ENCODE peak calls at places on chromosome 11, in four cellular contexts. D is HepG2, R is K562, U is H1. W is an unnamed sample.

GRCh38 chr11:107859459-107860239 is 1.1 kb upstream of the SLC35F2 start:
- DNase-seq in D (no peak), R (no peak), U (no peak), W (peak; percentile 47)

GRCh38 chr11:33719587-33719986 is 16.6 kb downstream of the CD59 start:
- DNase-seq in D (no peak), R (no peak), U (no peak), W (no peak)

GRCh38 chr11:65423516-65424199 is 1.1 kb downstream of the NEAT1 start:
- DNase-seq in D (no peak), R (no peak), U (no peak), W (no peak)

GRCh38 chr11:125314264-125315087 is 149.9 kb downstream of the PKNOX2 start:
- DNase-seq in D (no peak), R (no peak), U (no peak), W (no peak)

GRCh38 chr11:128587415-128587814 is at the start of gene ETS1:
- DNase-seq in D (no peak), R (no peak), U (no peak), W (no peak)

GRCh38 chr11:64713031-64713780 is 9.8 kb downstream of the NRXN2 start:
- DNase-seq in D (no peak), R (peak; percentile 27), U (no peak), W (peak; percentile 79)

GRCh38 chr11:130785376-130786110 is 130.7 kb downstream of the SNX19 start:
- DNase-seq in D (no peak), R (no peak), U (no peak), W (peak; percentile 72)

GRCh38 chr11:848380-848931 is 5.8 kb downstream of the TSPAN4 start:
- DNase-seq in D (no peak), R (peak; percentile 67), U (no peak), W (peak; percentile 88)

GRCh38 chr11:31810779-31811647 is at the start of gene PAX6:
- DNase-seq in D (peak; percentile 51), R (peak; percentile 57), U (no peak), W (peak; percentile 79)

GRCh38 chr11:66883021-66883968 is 26.4 kb downstream of the LRFN4 start:
- DNase-seq in D (peak; percentile 45), R (peak; percentile 64), U (no peak), W (no peak)

GRCh38 chr11:70660059-70660888 is 261.9 kb downstream of the CTTN start:
- DNase-seq in D (no peak), R (no peak), U (no peak), W (no peak)

GRCh38 chr11:121391914-121392313 is 60.2 kb upstream of the SORL1 start:
- DNase-seq in D (no peak), R (no peak), U (no peak), W (peak; percentile 43)

GRCh38 chr11:69422645-69423044 is 58.8 kb upstream of the LINC01488 start:
- DNase-seq in D (no peak), R (no peak), U (no peak), W (no peak)

GRCh38 chr11:20584093-20584774 is 15.2 kb upstream of the SLC6A5 start:
- DNase-seq in D (peak; percentile 7), R (no peak), U (no peak), W (no peak)

GRCh38 chr11:122656073-122656630 is 630 bp downstream of the UBASH3B start:
- DNase-seq in D (no peak), R (peak; percentile 55), U (no peak), W (peak; percentile 73)

GRCh38 chr11:11471196-11471595 is 118.1 kb upstream of the CSNK2A3 start:
- DNase-seq in D (no peak), R (no peak), U (no peak), W (no peak)

GRCh38 chr11:64918056-64918455 is 1.0 kb upstream of the ATG2A start:
- DNase-seq in D (peak; percentile 16), R (no peak), U (no peak), W (no peak)

GRCh38 chr11:111526501-111526900 is 11.9 kb downstream of the HOATZ start:
- DNase-seq in D (no peak), R (no peak), U (no peak), W (no peak)

GRCh38 chr11:72828081-72828567 is 13.9 kb downstream of the ATG16L2 start:
- DNase-seq in D (no peak), R (no peak), U (no peak), W (no peak)

GRCh38 chr11:4127357-4127756 is 32.8 kb downstream of the RRM1 start:
- DNase-seq in D (no peak), R (no peak), U (no peak), W (no peak)

GRCh38 chr11:4626207-4627105 is 10.8 kb upstream of the OR51D1 start:
- DNase-seq in D (peak; percentile 45), R (peak; percentile 63), U (no peak), W (peak; percentile 85)

GRCh38 chr11:127110542-127110941 is 110.0 kb upstream of the KIRREL3 start:
- DNase-seq in D (no peak), R (no peak), U (no peak), W (no peak)

GRCh38 chr11:65485820-65486219 is 13.0 kb upstream of the MALAT1 start:
- DNase-seq in D (no peak), R (no peak), U (no peak), W (no peak)

GRCh38 chr11:12769834-12770345 is 95.7 kb downstream of the TEAD1 start:
- DNase-seq in D (no peak), R (no peak), U (no peak), W (peak; percentile 34)

GRCh38 chr11:71421392-71421950 is 26.7 kb downstream of the DHCR7 start:
- DNase-seq in D (no peak), R (no peak), U (no peak), W (no peak)

GRCh38 chr11:115613986-115614625 is 109.9 kb upstream of the CADM1 start:
- DNase-seq in D (peak; percentile 12), R (no peak), U (no peak), W (no peak)

GRCh38 chr11:78647266-78647915 is 72.7 kb upstream of the NARS2 start:
- DNase-seq in D (no peak), R (peak; percentile 1), U (no peak), W (no peak)

GRCh38 chr11:75072582-75072981 is 24.1 kb downstream of the OR2AT4 start:
- DNase-seq in D (peak; percentile 53), R (no peak), U (no peak), W (no peak)

GRCh38 chr11:75350743-75351540 is 519 bp downstream of the ARRB1 start:
- DNase-seq in D (no peak), R (peak; percentile 62), U (no peak), W (peak; percentile 60)

GRCh38 chr11:119087747-119088241 is 3.1 kb downstream of the HMBS start:
- DNase-seq in D (no peak), R (peak; percentile 88), U (no peak), W (no peak)

GRCh38 chr11:108685419-108686161 is 20.7 kb downstream of the DDX10 start:
- DNase-seq in D (no peak), R (no peak), U (no peak), W (no peak)

GRCh38 chr11:121225402-121225801 is 67.2 kb upstream of the SC5D start:
- DNase-seq in D (no peak), R (no peak), U (no peak), W (no peak)

GRCh38 chr11:69899957-69900821 is 81.0 kb upstream of the FGF3 start:
- DNase-seq in D (no peak), R (peak; percentile 36), U (no peak), W (peak; percentile 42)

GRCh38 chr11:45042560-45042959 is 91.9 kb upstream of the TP53I11 start:
- DNase-seq in D (no peak), R (no peak), U (no peak), W (no peak)

GRCh38 chr11:94740975-94741707 is 27.0 kb upstream of the AMOTL1 start:
- DNase-seq in D (peak; percentile 41), R (peak; percentile 38), U (no peak), W (peak; percentile 96)

GRCh38 chr11:62012451-62013265 is 45.2 kb upstream of the FTH1 start:
- DNase-seq in D (peak; percentile 67), R (no peak), U (no peak), W (peak; percentile 32)
- TF ChIP-seq JUND in D (no peak), R (no peak), U (no peak), W (no peak)

DNA sequence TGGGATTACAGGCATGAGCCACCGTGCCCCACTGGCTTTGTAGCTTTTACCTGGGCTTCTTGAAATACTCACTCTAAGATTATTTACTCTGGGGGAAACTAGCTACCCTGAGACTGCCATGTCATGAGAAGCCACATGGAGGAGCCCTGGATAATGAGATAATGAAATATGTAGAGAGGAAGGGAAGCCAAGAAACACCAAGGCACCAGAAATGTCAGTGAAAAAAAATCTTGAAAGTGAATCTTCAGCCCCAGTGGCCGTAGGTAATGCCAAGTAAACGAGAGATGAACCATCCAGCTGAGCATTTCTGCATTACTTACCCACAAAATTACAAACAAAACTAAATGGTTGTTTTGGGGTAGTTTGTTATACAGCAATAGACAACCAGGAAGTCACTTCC is 125.6 kb downstream of the APIP start:
- DNase-seq in D (no peak), R (no peak), U (no peak), W (no peak)
- TF ChIP-seq JUND in D (no peak), R (no peak), U (no peak), W (no peak)

GRCh38 chr11:18986744-18987143 is 47.5 kb upstream of the MRGPRX1 start:
- DNase-seq in D (no peak), R (no peak), U (no peak), W (no peak)

GRCh38 chr11:18981897-18982296 is 42.7 kb upstream of the MRGPRX1 start:
- DNase-seq in D (no peak), R (no peak), U (no peak), W (no peak)

GRCh38 chr11:18987454-18988231 is 48.4 kb upstream of the MRGPRX1 start:
- DNase-seq in D (no peak), R (no peak), U (no peak), W (no peak)
- TF ChIP-seq JUND in D (no peak), R (no peak), U (no peak), W (no peak)

DNA sequence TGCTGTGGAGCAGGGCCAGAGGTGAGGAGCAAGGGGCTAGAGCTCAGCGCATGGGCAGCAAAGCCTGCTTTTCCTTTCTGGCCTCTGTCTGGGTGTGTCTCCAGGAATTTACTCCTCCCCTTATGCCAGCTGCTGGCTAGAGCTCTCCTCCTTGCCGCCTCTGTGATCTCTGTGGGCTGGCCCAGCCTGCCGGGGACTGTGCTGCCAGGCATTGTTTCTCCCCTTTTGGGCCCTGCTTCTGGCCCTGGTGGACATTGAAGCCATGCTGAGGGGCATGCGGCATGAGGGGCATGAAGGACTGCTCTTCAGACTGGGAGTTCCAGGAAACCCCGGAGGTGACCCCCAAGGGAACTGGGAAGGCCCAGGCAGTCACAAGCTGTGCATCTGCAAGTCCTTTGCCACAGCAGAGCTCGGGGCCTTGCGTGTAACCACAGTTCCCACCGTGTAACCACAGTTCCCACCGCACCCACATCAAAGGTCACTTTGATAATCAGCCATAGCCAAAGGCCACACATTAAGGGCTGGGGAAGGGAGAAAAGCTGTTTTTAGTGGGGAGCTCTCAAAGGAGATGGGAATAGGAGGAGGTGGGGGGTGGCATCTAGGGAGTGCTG is 62.1 kb downstream of the PPFIBP2 start:
- DNase-seq in D (peak; percentile 26), R (no peak), U (no peak), W (no peak)
- TF ChIP-seq JUND in D (no peak), R (no peak), U (no peak), W (no peak)

DNA sequence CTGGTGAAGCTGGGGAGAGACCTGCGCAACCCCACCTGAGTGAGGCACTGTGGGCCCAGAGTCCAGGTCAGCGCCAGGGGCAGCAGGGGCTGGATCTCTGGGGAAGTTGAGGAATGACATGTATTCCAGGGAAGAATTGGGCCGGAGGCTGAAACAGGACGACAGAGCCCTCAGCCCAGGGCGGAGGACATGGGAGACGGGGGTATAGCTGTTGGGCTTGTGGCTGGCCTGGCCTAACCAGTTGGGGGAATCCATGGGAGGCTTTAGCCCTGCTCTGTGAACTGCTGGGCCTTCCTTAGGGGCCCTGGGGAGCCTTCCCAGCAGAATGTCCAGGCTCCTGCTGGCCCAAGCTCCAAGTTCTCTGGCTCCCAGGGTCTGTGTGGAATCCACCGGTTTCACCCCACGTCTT is 50.3 kb upstream of the KCNQ1OT1 start:
- DNase-seq in D (no peak), R (no peak), U (no peak), W (no peak)
- TF ChIP-seq JUND in D (no peak), R (no peak), U (no peak), W (no peak)

W was measured in T47D.